ENCODE peak calls at places on chromosomes 4 and X, in seven cellular contexts. One of them, this sample, is unnamed.

GRCh38 chr4:150940123-150940522 is 75.0 kb downstream of the LRBA start:
- DNase-seq in CD4-positive, CD25-positive, alpha-beta regulatory T cell: no peak
- DNase-seq in hippocampal formation: no peak
- DNase-seq in stimulated activated CD4-positive, alpha-beta T cell treated with anti-CD3 and anti-CD28 coated beads, Interleukin-15, amount 100 ng/mL, for 1 hour: no peak
- DNase-seq in endodermal cell: no peak
- DNase-seq in cardiac fibroblast: no peak
- DNase-seq in activated T-helper 1 cell treated with anti-CD3 and anti-CD28 coated beads, Interleukin-12 subunit alpha, Interleukin-12 subunit beta, Interleukin-2, Interleukin-4 antibody, amounts not matched to agents 30 ng/mL and 10 ng/mL and 1 ng/mL, durations not matched to agents 14 hours and 24 hours and 36 hours: no peak
- DNase-seq in this sample: no peak

GRCh38 chrX:68743754-68744153 is 85.1 kb upstream of the EFNB1 start:
- DNase-seq in hippocampal formation: peak; percentile 6
- DNase-seq in stimulated activated CD4-positive, alpha-beta T cell treated with anti-CD3 and anti-CD28 coated beads, Interleukin-15, amount 100 ng/mL, for 1 hour: no peak
- DNase-seq in CD4-positive, CD25-positive, alpha-beta regulatory T cell: no peak
- DNase-seq in activated T-helper 1 cell treated with anti-CD3 and anti-CD28 coated beads, Interleukin-12 subunit alpha, Interleukin-12 subunit beta, Interleukin-2, Interleukin-4 antibody, amounts not matched to agents 30 ng/mL and 10 ng/mL and 1 ng/mL, durations not matched to agents 14 hours and 24 hours and 36 hours: no peak
- DNase-seq in endodermal cell: no peak
- DNase-seq in cardiac fibroblast: no peak
- DNase-seq in this sample: no peak

GRCh38 chrX:136200466-136200865 is 50.7 kb downstream of the MAP7D3 start:
- DNase-seq in stimulated activated CD4-positive, alpha-beta T cell treated with anti-CD3 and anti-CD28 coated beads, Interleukin-15, amount 100 ng/mL, for 1 hour: no peak
- DNase-seq in CD4-positive, CD25-positive, alpha-beta regulatory T cell: no peak
- DNase-seq in activated T-helper 1 cell treated with anti-CD3 and anti-CD28 coated beads, Interleukin-12 subunit alpha, Interleukin-12 subunit beta, Interleukin-2, Interleukin-4 antibody, amounts not matched to agents 30 ng/mL and 10 ng/mL and 1 ng/mL, durations not matched to agents 14 hours and 24 hours and 36 hours: no peak
- DNase-seq in hippocampal formation: no peak
- DNase-seq in cardiac fibroblast: peak; percentile 50
- DNase-seq in endodermal cell: no peak
- DNase-seq in this sample: no peak

GRCh38 chr4:156568041-156568440 is 403.6 kb downstream of the PDGFC start:
- DNase-seq in CD4-positive, CD25-positive, alpha-beta regulatory T cell: no peak
- DNase-seq in endodermal cell: no peak
- DNase-seq in hippocampal formation: no peak
- DNase-seq in cardiac fibroblast: no peak
- DNase-seq in stimulated activated CD4-positive, alpha-beta T cell treated with anti-CD3 and anti-CD28 coated beads, Interleukin-15, amount 100 ng/mL, for 1 hour: no peak
- DNase-seq in activated T-helper 1 cell treated with anti-CD3 and anti-CD28 coated beads, Interleukin-12 subunit alpha, Interleukin-12 subunit beta, Interleukin-2, Interleukin-4 antibody, amounts not matched to agents 30 ng/mL and 10 ng/mL and 1 ng/mL, durations not matched to agents 14 hours and 24 hours and 36 hours: no peak
- DNase-seq in this sample: no peak

GRCh38 chr4:92231511-92231910 is 72.3 kb upstream of the GRID2 start:
- DNase-seq in activated T-helper 1 cell treated with anti-CD3 and anti-CD28 coated beads, Interleukin-12 subunit alpha, Interleukin-12 subunit beta, Interleukin-2, Interleukin-4 antibody, amounts not matched to agents 30 ng/mL and 10 ng/mL and 1 ng/mL, durations not matched to agents 14 hours and 24 hours and 36 hours: no peak
- DNase-seq in endodermal cell: no peak
- DNase-seq in stimulated activated CD4-positive, alpha-beta T cell treated with anti-CD3 and anti-CD28 coated beads, Interleukin-15, amount 100 ng/mL, for 1 hour: no peak
- DNase-seq in cardiac fibroblast: peak; percentile 41
- DNase-seq in hippocampal formation: no peak
- DNase-seq in CD4-positive, CD25-positive, alpha-beta regulatory T cell: no peak
- DNase-seq in this sample: no peak

GRCh38 chr4:64584125-64584524 is 174.9 kb upstream of the TECRL start:
- DNase-seq in stimulated activated CD4-positive, alpha-beta T cell treated with anti-CD3 and anti-CD28 coated beads, Interleukin-15, amount 100 ng/mL, for 1 hour: no peak
- DNase-seq in CD4-positive, CD25-positive, alpha-beta regulatory T cell: no peak
- DNase-seq in activated T-helper 1 cell treated with anti-CD3 and anti-CD28 coated beads, Interleukin-12 subunit alpha, Interleukin-12 subunit beta, Interleukin-2, Interleukin-4 antibody, amounts not matched to agents 30 ng/mL and 10 ng/mL and 1 ng/mL, durations not matched to agents 14 hours and 24 hours and 36 hours: no peak
- DNase-seq in endodermal cell: peak; percentile 63
- DNase-seq in cardiac fibroblast: no peak
- DNase-seq in hippocampal formation: no peak
- DNase-seq in this sample: no peak

GRCh38 chr4:26893491-26893890 is 32.9 kb downstream of the STIM2 start:
- DNase-seq in hippocampal formation: no peak
- DNase-seq in activated T-helper 1 cell treated with anti-CD3 and anti-CD28 coated beads, Interleukin-12 subunit alpha, Interleukin-12 subunit beta, Interleukin-2, Interleukin-4 antibody, amounts not matched to agents 30 ng/mL and 10 ng/mL and 1 ng/mL, durations not matched to agents 14 hours and 24 hours and 36 hours: no peak
- DNase-seq in cardiac fibroblast: no peak
- DNase-seq in CD4-positive, CD25-positive, alpha-beta regulatory T cell: no peak
- DNase-seq in stimulated activated CD4-positive, alpha-beta T cell treated with anti-CD3 and anti-CD28 coated beads, Interleukin-15, amount 100 ng/mL, for 1 hour: no peak
- DNase-seq in endodermal cell: no peak
- DNase-seq in this sample: no peak

GRCh38 chr4:14910411-14910810 is 91.9 kb upstream of the CPEB2 start:
- DNase-seq in hippocampal formation: no peak
- DNase-seq in activated T-helper 1 cell treated with anti-CD3 and anti-CD28 coated beads, Interleukin-12 subunit alpha, Interleukin-12 subunit beta, Interleukin-2, Interleukin-4 antibody, amounts not matched to agents 30 ng/mL and 10 ng/mL and 1 ng/mL, durations not matched to agents 14 hours and 24 hours and 36 hours: no peak
- DNase-seq in endodermal cell: no peak
- DNase-seq in cardiac fibroblast: no peak
- DNase-seq in stimulated activated CD4-positive, alpha-beta T cell treated with anti-CD3 and anti-CD28 coated beads, Interleukin-15, amount 100 ng/mL, for 1 hour: no peak
- DNase-seq in CD4-positive, CD25-positive, alpha-beta regulatory T cell: no peak
- DNase-seq in this sample: no peak

GRCh38 chr4:8410641-8411271 is 29.8 kb downstream of the ACOX3 start:
- DNase-seq in CD4-positive, CD25-positive, alpha-beta regulatory T cell: no peak
- DNase-seq in endodermal cell: peak; percentile 92
- DNase-seq in cardiac fibroblast: peak; percentile 64
- DNase-seq in stimulated activated CD4-positive, alpha-beta T cell treated with anti-CD3 and anti-CD28 coated beads, Interleukin-15, amount 100 ng/mL, for 1 hour: no peak
- DNase-seq in activated T-helper 1 cell treated with anti-CD3 and anti-CD28 coated beads, Interleukin-12 subunit alpha, Interleukin-12 subunit beta, Interleukin-2, Interleukin-4 antibody, amounts not matched to agents 30 ng/mL and 10 ng/mL and 1 ng/mL, durations not matched to agents 14 hours and 24 hours and 36 hours: no peak
- DNase-seq in hippocampal formation: no peak
- DNase-seq in this sample: peak; percentile 65

GRCh38 chrX:152635941-152636340 is 1.8 kb upstream of the GABRQ start:
- DNase-seq in hippocampal formation: peak; percentile 42
- DNase-seq in endodermal cell: peak; percentile 84
- DNase-seq in activated T-helper 1 cell treated with anti-CD3 and anti-CD28 coated beads, Interleukin-12 subunit alpha, Interleukin-12 subunit beta, Interleukin-2, Interleukin-4 antibody, amounts not matched to agents 30 ng/mL and 10 ng/mL and 1 ng/mL, durations not matched to agents 14 hours and 24 hours and 36 hours: no peak
- DNase-seq in cardiac fibroblast: peak; percentile 70
- DNase-seq in stimulated activated CD4-positive, alpha-beta T cell treated with anti-CD3 and anti-CD28 coated beads, Interleukin-15, amount 100 ng/mL, for 1 hour: no peak
- DNase-seq in CD4-positive, CD25-positive, alpha-beta regulatory T cell: no peak
- DNase-seq in this sample: peak; percentile 38

GRCh38 chrX:133668225-133668931 is 253.1 kb upstream of the GPC4 start:
- DNase-seq in cardiac fibroblast: no peak
- DNase-seq in endodermal cell: no peak
- DNase-seq in stimulated activated CD4-positive, alpha-beta T cell treated with anti-CD3 and anti-CD28 coated beads, Interleukin-15, amount 100 ng/mL, for 1 hour: no peak
- DNase-seq in activated T-helper 1 cell treated with anti-CD3 and anti-CD28 coated beads, Interleukin-12 subunit alpha, Interleukin-12 subunit beta, Interleukin-2, Interleukin-4 antibody, amounts not matched to agents 30 ng/mL and 10 ng/mL and 1 ng/mL, durations not matched to agents 14 hours and 24 hours and 36 hours: no peak
- DNase-seq in hippocampal formation: no peak
- DNase-seq in CD4-positive, CD25-positive, alpha-beta regulatory T cell: no peak
- DNase-seq in this sample: no peak

GRCh38 chr4:164802301-164802700 is 48.4 kb downstream of the SMIM31 start:
- DNase-seq in endodermal cell: no peak
- DNase-seq in CD4-positive, CD25-positive, alpha-beta regulatory T cell: no peak
- DNase-seq in cardiac fibroblast: no peak
- DNase-seq in activated T-helper 1 cell treated with anti-CD3 and anti-CD28 coated beads, Interleukin-12 subunit alpha, Interleukin-12 subunit beta, Interleukin-2, Interleukin-4 antibody, amounts not matched to agents 30 ng/mL and 10 ng/mL and 1 ng/mL, durations not matched to agents 14 hours and 24 hours and 36 hours: no peak
- DNase-seq in stimulated activated CD4-positive, alpha-beta T cell treated with anti-CD3 and anti-CD28 coated beads, Interleukin-15, amount 100 ng/mL, for 1 hour: no peak
- DNase-seq in hippocampal formation: no peak
- DNase-seq in this sample: no peak

GRCh38 chrX:50903387-50904027 is 7.0 kb upstream of the BMP15 start:
- DNase-seq in endodermal cell: peak; percentile 69
- DNase-seq in hippocampal formation: peak; percentile 43
- DNase-seq in cardiac fibroblast: peak; percentile 54
- DNase-seq in activated T-helper 1 cell treated with anti-CD3 and anti-CD28 coated beads, Interleukin-12 subunit alpha, Interleukin-12 subunit beta, Interleukin-2, Interleukin-4 antibody, amounts not matched to agents 30 ng/mL and 10 ng/mL and 1 ng/mL, durations not matched to agents 14 hours and 24 hours and 36 hours: no peak
- DNase-seq in CD4-positive, CD25-positive, alpha-beta regulatory T cell: no peak
- DNase-seq in stimulated activated CD4-positive, alpha-beta T cell treated with anti-CD3 and anti-CD28 coated beads, Interleukin-15, amount 100 ng/mL, for 1 hour: no peak
- DNase-seq in this sample: peak; percentile 22

GRCh38 chrX:154695913-154696312 is 42.5 kb upstream of the CTAG2 start:
- DNase-seq in endodermal cell: no peak
- DNase-seq in stimulated activated CD4-positive, alpha-beta T cell treated with anti-CD3 and anti-CD28 coated beads, Interleukin-15, amount 100 ng/mL, for 1 hour: no peak
- DNase-seq in activated T-helper 1 cell treated with anti-CD3 and anti-CD28 coated beads, Interleukin-12 subunit alpha, Interleukin-12 subunit beta, Interleukin-2, Interleukin-4 antibody, amounts not matched to agents 30 ng/mL and 10 ng/mL and 1 ng/mL, durations not matched to agents 14 hours and 24 hours and 36 hours: no peak
- DNase-seq in hippocampal formation: no peak
- DNase-seq in CD4-positive, CD25-positive, alpha-beta regulatory T cell: no peak
- DNase-seq in cardiac fibroblast: peak; percentile 68
- DNase-seq in this sample: no peak

GRCh38 chrX:37785569-37785968 is 5.7 kb downstream of the CYBB start:
- DNase-seq in CD4-positive, CD25-positive, alpha-beta regulatory T cell: no peak
- DNase-seq in cardiac fibroblast: peak; percentile 1
- DNase-seq in activated T-helper 1 cell treated with anti-CD3 and anti-CD28 coated beads, Interleukin-12 subunit alpha, Interleukin-12 subunit beta, Interleukin-2, Interleukin-4 antibody, amounts not matched to agents 30 ng/mL and 10 ng/mL and 1 ng/mL, durations not matched to agents 14 hours and 24 hours and 36 hours: no peak
- DNase-seq in hippocampal formation: no peak
- DNase-seq in endodermal cell: no peak
- DNase-seq in stimulated activated CD4-positive, alpha-beta T cell treated with anti-CD3 and anti-CD28 coated beads, Interleukin-15, amount 100 ng/mL, for 1 hour: no peak
- DNase-seq in this sample: no peak

GRCh38 chr4:78585633-78586032 is 34.1 kb downstream of the ANXA3 start:
- DNase-seq in endodermal cell: no peak
- DNase-seq in hippocampal formation: no peak
- DNase-seq in stimulated activated CD4-positive, alpha-beta T cell treated with anti-CD3 and anti-CD28 coated beads, Interleukin-15, amount 100 ng/mL, for 1 hour: no peak
- DNase-seq in CD4-positive, CD25-positive, alpha-beta regulatory T cell: no peak
- DNase-seq in activated T-helper 1 cell treated with anti-CD3 and anti-CD28 coated beads, Interleukin-12 subunit alpha, Interleukin-12 subunit beta, Interleukin-2, Interleukin-4 antibody, amounts not matched to agents 30 ng/mL and 10 ng/mL and 1 ng/mL, durations not matched to agents 14 hours and 24 hours and 36 hours: no peak
- DNase-seq in cardiac fibroblast: no peak
- DNase-seq in this sample: no peak

GRCh38 chr4:8765084-8765483 is 106.6 kb downstream of the HMX1 start:
- DNase-seq in cardiac fibroblast: no peak
- DNase-seq in CD4-positive, CD25-positive, alpha-beta regulatory T cell: no peak
- DNase-seq in activated T-helper 1 cell treated with anti-CD3 and anti-CD28 coated beads, Interleukin-12 subunit alpha, Interleukin-12 subunit beta, Interleukin-2, Interleukin-4 antibody, amounts not matched to agents 30 ng/mL and 10 ng/mL and 1 ng/mL, durations not matched to agents 14 hours and 24 hours and 36 hours: no peak
- DNase-seq in stimulated activated CD4-positive, alpha-beta T cell treated with anti-CD3 and anti-CD28 coated beads, Interleukin-15, amount 100 ng/mL, for 1 hour: no peak
- DNase-seq in hippocampal formation: no peak
- DNase-seq in endodermal cell: peak; percentile 37
- DNase-seq in this sample: no peak

GRCh38 chr4:96379524-96379923 is 539.6 kb downstream of the PDHA2 start:
- DNase-seq in endodermal cell: no peak
- DNase-seq in CD4-positive, CD25-positive, alpha-beta regulatory T cell: no peak
- DNase-seq in cardiac fibroblast: no peak
- DNase-seq in activated T-helper 1 cell treated with anti-CD3 and anti-CD28 coated beads, Interleukin-12 subunit alpha, Interleukin-12 subunit beta, Interleukin-2, Interleukin-4 antibody, amounts not matched to agents 30 ng/mL and 10 ng/mL and 1 ng/mL, durations not matched to agents 14 hours and 24 hours and 36 hours: no peak
- DNase-seq in stimulated activated CD4-positive, alpha-beta T cell treated with anti-CD3 and anti-CD28 coated beads, Interleukin-15, amount 100 ng/mL, for 1 hour: no peak
- DNase-seq in hippocampal formation: no peak
- DNase-seq in this sample: no peak

This sample was measured in hepatic stellate cell.